ENCODE peak calls at places on chromosome 17, in eight cellular contexts. L, Y, C, D, M, O, I and J are unnamed samples.

GRCh38 chr17:68035523-68036303 is at the start of gene KPNA2:
- DNase-seq in I (peak), Y (peak), C (peak), D (peak), O (peak), M (peak), L (peak), J (peak)

GRCh38 chr17:78107457-78107856 is 21.1 kb downstream of the TMC6 start:
- DNase-seq in C (no peak), O (no peak), D (no peak), M (no peak), Y (no peak), L (no peak), I (no peak), J (no peak)

GRCh38 chr17:18038149-18038850 is 668 bp downstream of the ATPAF2 start:
- DNase-seq in L (no peak), I (no peak), O (peak), Y (no peak), M (no peak), D (no peak), C (no peak), J (no peak)

GRCh38 chr17:82496529-82497434 is 22.8 kb upstream of the FOXK2 start:
- DNase-seq in L (peak), D (peak), Y (peak), O (peak), C (peak), I (peak), M (peak), J (no peak)

GRCh38 chr17:15947976-15948752 is 3.2 kb downstream of the ADORA2B start:
- DNase-seq in Y (no peak), D (no peak), L (no peak), O (peak), C (no peak), I (no peak), M (no peak), J (no peak)

GRCh38 chr17:64200080-64201042 is 62.7 kb downstream of the TEX2 start:
- DNase-seq in O (no peak), L (no peak), I (no peak), C (peak), Y (no peak), D (no peak), M (no peak), J (no peak)

GRCh38 chr17:17975441-17975840 is 2.8 kb downstream of the DRC3 start:
- DNase-seq in M (no peak), I (no peak), C (no peak), D (no peak), O (no peak), L (no peak), Y (no peak), J (no peak)

GRCh38 chr17:67349420-67349819 is 17.0 kb downstream of the PSMD12 start:
- DNase-seq in D (no peak), Y (no peak), O (no peak), C (no peak), M (no peak), I (no peak), L (no peak), J (no peak)

GRCh38 chr17:5034651-5035050 is 575 bp downstream of the SLC52A1 start:
- DNase-seq in O (no peak), M (no peak), I (no peak), C (no peak), Y (no peak), L (no peak), D (no peak), J (no peak)

GRCh38 chr17:12365805-12366204 is 299.9 kb upstream of the MYOCD start:
- DNase-seq in I (no peak), M (no peak), D (no peak), O (no peak), L (no peak), Y (no peak), C (no peak), J (peak)

GRCh38 chr17:79556263-79556662 is 54.6 kb downstream of the RBFOX3 start:
- DNase-seq in I (no peak), O (no peak), C (no peak), D (no peak), Y (no peak), M (no peak), L (no peak), J (no peak)

GRCh38 chr17:5788266-5788900 is 204.1 kb upstream of the NLRP1 start:
- DNase-seq in C (no peak), L (no peak), D (no peak), M (no peak), I (no peak), O (peak), Y (no peak), J (no peak)

GRCh38 chr17:80783461-80783860 is 208.2 kb upstream of the CHMP6 start:
- DNase-seq in D (no peak), L (no peak), C (no peak), Y (no peak), O (peak), I (peak), M (no peak), J (no peak)

GRCh38 chr17:78391843-78392242 is 13.4 kb downstream of the PGS1 start:
- DNase-seq in I (no peak), D (no peak), C (no peak), M (no peak), Y (no peak), O (no peak), L (no peak), J (no peak)

GRCh38 chr17:45115015-45115625 is 17.2 kb downstream of the PLCD3 start:
- DNase-seq in D (no peak), L (no peak), Y (no peak), M (no peak), C (no peak), O (peak), I (no peak), J (no peak)

GRCh38 chr17:41718287-41718645 is 6.1 kb downstream of the GAST start:
- DNase-seq in O (no peak), Y (no peak), L (peak), C (no peak), I (no peak), M (no peak), D (no peak), J (no peak)

GRCh38 chr17:65678534-65678933 is 117.1 kb upstream of the AXIN2 start:
- DNase-seq in L (no peak), D (no peak), Y (no peak), I (no peak), O (no peak), C (no peak), M (no peak), J (no peak)